ENCODE peak calls at places on chromosomes 2 and 18, in four cellular contexts. F is A549, T is HepG2, U is GM12878. M is an unnamed sample.

GRCh38 chr2:100906131-100906530 is 86.2 kb downstream of the NPAS2 start:
- DNase-seq in F (no peak), T (no peak), U (no peak), M (no peak)

GRCh38 chr2:176814740-176815367 is 397.7 kb upstream of the HNRNPA3 start:
- DNase-seq in T (peak; percentile 10), U (peak; percentile 8), F (peak; percentile 10), M (peak; percentile 31)

GRCh38 chr2:18413794-18414396 is 146.6 kb downstream of the RDH14 start:
- DNase-seq in U (no peak), T (no peak), F (peak; percentile 63), M (no peak)

GRCh38 chr2:162125138-162125537 is 26.9 kb downstream of the GCG start:
- DNase-seq in F (no peak), U (no peak), T (no peak), M (no peak)

GRCh38 chr2:127012868-127013267 is 94.1 kb downstream of the BIN1 start:
- DNase-seq in T (no peak), F (no peak), U (no peak), M (no peak)

GRCh38 chr2:169012812-169013627 is 18.1 kb downstream of the ABCB11 start:
- DNase-seq in U (no peak), T (no peak), F (no peak), M (no peak)

GRCh38 chr18:6962571-6963451 is 154.8 kb downstream of the LAMA1 start:
- DNase-seq in T (peak; percentile 53), F (no peak), U (no peak), M (no peak)

GRCh38 chr2:205364261-205364660 is 318.0 kb upstream of the NRP2 start:
- DNase-seq in F (no peak), U (no peak), T (no peak), M (no peak)

GRCh38 chr18:48486762-48487161 is 52.1 kb upstream of the CTIF start:
- DNase-seq in U (no peak), T (no peak), F (no peak), M (no peak)

GRCh38 chr18:45399643-45400042 is 215.6 kb upstream of the SLC14A2 start:
- DNase-seq in U (no peak), T (no peak), F (no peak), M (no peak)

GRCh38 chr2:120541972-120542670 is 193.5 kb upstream of the GLI2 start:
- DNase-seq in T (no peak), F (no peak), U (no peak), M (no peak)

GRCh38 chr2:51628953-51629352 is 597.0 kb upstream of the NRXN1 start:
- DNase-seq in F (no peak), T (no peak), U (no peak), M (no peak)

GRCh38 chr18:73283788-73284187 is 416.0 kb upstream of the NETO1 start:
- DNase-seq in U (no peak), F (no peak), T (no peak), M (no peak)

GRCh38 chr18:31581498-31582197 is 10.0 kb upstream of the TTR start:
- DNase-seq in U (no peak), F (no peak), T (peak; percentile 34), M (no peak)

GRCh38 chr2:75557474-75558131 is 3.1 kb downstream of the EVA1A start:
- DNase-seq in U (no peak), T (no peak), F (no peak), M (no peak)

GRCh38 chr2:215811409-215812355 is 201.7 kb downstream of the MREG start:
- DNase-seq in U (peak; percentile 90), T (no peak), F (no peak), M (no peak)

GRCh38 chr2:239265681-239266435 is 135.0 kb downstream of the HDAC4 start:
- DNase-seq in F (no peak), T (no peak), U (no peak), M (no peak)

GRCh38 chr2:218218409-218219185 is 1.6 kb downstream of the ARPC2 start:
- DNase-seq in U (peak; percentile 53), T (no peak), F (no peak), M (peak; percentile 58)
- TF ChIP-seq PBX3 in U (no peak), T (no peak), F (no peak), M (no peak)

GRCh38 chr2:104844813-104845551 is 8.9 kb upstream of the POU3F3 start:
- DNase-seq in F (no peak), U (no peak), T (no peak), M (peak; percentile 71)
- TF ChIP-seq PBX3 in F (no peak), U (no peak), T (no peak), M (no peak)

DNA sequence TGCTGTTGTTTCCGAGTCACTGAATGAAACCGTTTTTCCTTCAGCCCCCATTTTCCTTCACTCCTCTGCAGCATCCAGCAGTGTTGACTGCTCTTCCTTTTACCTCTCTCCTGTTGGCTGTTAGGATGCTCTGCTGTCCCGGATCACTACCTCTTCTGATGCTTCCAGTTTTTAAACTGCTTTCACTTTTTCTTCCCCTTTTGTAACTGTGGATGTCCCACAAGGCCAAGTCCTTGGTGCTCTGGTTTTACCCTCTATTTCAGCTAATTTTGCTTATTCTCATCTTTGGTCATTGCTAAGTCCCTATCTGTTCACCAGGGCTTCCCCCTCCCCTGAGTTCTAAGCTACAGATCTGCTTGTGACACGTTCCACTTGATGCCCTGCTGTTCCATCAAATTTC is 39.4 kb upstream of the MAP4K3 start:
- DNase-seq in F (no peak), T (no peak), U (no peak), M (no peak)
- TF ChIP-seq PBX3 in F (no peak), T (no peak), U (no peak), M (no peak)

GRCh38 chr2:143903172-143903856 is 616.6 kb downstream of the ZEB2 start:
- DNase-seq in U (no peak), F (no peak), T (no peak), M (no peak)

GRCh38 chr2:143905587-143905986 is 614.3 kb downstream of the ZEB2 start:
- DNase-seq in U (no peak), F (no peak), T (no peak), M (no peak)

GRCh38 chr2:143900006-143900405 is 619.9 kb downstream of the ZEB2 start:
- DNase-seq in U (no peak), F (no peak), T (no peak), M (no peak)

GRCh38 chr2:143906850-143907249 is 613.1 kb downstream of the ZEB2 start:
- DNase-seq in F (no peak), U (no peak), T (no peak), M (no peak)

DNA sequence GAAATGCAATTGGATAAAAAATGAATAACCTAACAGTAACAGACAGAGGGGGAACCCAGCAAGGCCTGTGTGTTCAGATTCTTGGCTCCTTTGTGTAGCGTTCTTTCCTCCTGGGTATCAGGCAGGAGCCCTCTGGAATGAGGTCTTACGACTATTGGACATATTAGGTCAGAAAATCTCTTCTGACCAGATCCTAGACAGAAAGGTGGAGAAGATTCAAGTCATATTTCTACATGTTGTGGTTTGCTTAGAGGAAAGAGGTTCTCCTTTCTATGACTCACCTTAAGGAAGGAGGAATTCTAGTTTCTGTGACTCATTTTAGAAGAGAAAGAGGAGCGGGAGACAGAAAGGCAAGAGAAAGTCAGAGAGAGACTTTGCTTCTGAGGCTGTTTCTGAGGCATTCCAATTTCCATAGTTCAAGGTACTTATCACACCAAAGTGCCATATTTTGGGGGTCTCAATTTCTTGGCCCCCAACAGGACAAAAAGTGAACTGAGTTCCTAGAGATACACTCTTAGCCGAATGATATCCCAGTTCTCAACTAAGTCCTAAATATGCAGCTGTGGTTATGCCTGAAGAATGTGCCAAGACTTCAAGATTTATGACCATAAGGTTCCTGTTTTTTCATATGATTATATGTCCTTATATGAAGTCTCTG is 618.6 kb downstream of the ZEB2 start:
- DNase-seq in F (no peak), U (no peak), T (no peak), M (no peak)
- TF ChIP-seq PBX3 in F (no peak), U (no peak), T (no peak), M (peak; percentile 90)

M was measured in SK-N-SH.